ENCODE peak calls at places on chromosomes 4 and X, in six cellular contexts. B is H1, M is IMR-90, K is neuronal stem cell, Q is H9, G is trophoblast cell. X is an unnamed sample.

GRCh38 chr4:10951306-10951705 is 266.7 kb upstream of the CLNK start:
- DNase-seq in B (no peak), M (no peak), K (no peak), Q (no peak), G (peak), X (peak)

GRCh38 chrX:109847257-109848187 is 114.5 kb upstream of the ACSL4 start:
- DNase-seq in B (no peak), M (peak), K (no peak), Q (no peak), G (peak), X (peak)

GRCh38 chr4:150547154-150547838 is 34.7 kb upstream of the MAB21L2 start:
- DNase-seq in B (no peak), M (no peak), K (peak), Q (no peak), G (no peak), X (no peak)

GRCh38 chrX:115268421-115268820 is 21.1 kb upstream of the LUZP4 start:
- DNase-seq in B (no peak), M (peak), K (no peak), Q (no peak), G (peak), X (no peak)

GRCh38 chrX:136227948-136228584 is 23.1 kb downstream of the MAP7D3 start:
- DNase-seq in B (no peak), M (peak), K (no peak), Q (no peak), G (no peak), X (no peak)

GRCh38 chr4:77922158-77923094 is 59.8 kb downstream of the MRPL1 start:
- DNase-seq in B (no peak), M (peak), K (no peak), Q (no peak), G (peak), X (no peak)

GRCh38 chr4:56435001-56435747 is at the start of gene PPAT:
- DNase-seq in B (peak), M (peak), K (peak), Q (peak), G (peak), X (peak)

GRCh38 chr4:37662861-37663390 is 23.2 kb downstream of the RELL1 start:
- DNase-seq in B (no peak), M (peak), K (no peak), Q (no peak), G (no peak), X (peak)

GRCh38 chr4:159926871-159927270 is 824.0 kb downstream of the RAPGEF2 start:
- DNase-seq in B (no peak), M (no peak), K (no peak), Q (no peak), G (no peak), X (no peak)

GRCh38 chr4:79225360-79225759 is 100.5 kb downstream of the NAA11 start:
- DNase-seq in B (no peak), M (no peak), K (no peak), Q (no peak), G (no peak), X (no peak)

GRCh38 chr4:56674984-56675383 is 6.1 kb downstream of the HOPX start:
- DNase-seq in B (no peak), M (no peak), K (no peak), Q (no peak), G (no peak), X (no peak)

GRCh38 chr4:5754529-5754881 is 43.5 kb downstream of the EVC start:
- DNase-seq in B (no peak), M (no peak), K (no peak), Q (no peak), G (no peak), X (no peak)

GRCh38 chrX:76555816-76556215 is 128.3 kb downstream of the MAGEE1 start:
- DNase-seq in B (peak), M (peak), K (peak), Q (peak), G (peak), X (no peak)

GRCh38 chr4:141350122-141350904 is 129.6 kb downstream of the ZNF330 start:
- DNase-seq in B (no peak), M (peak), K (no peak), Q (no peak), G (no peak), X (peak)

GRCh38 chr4:1668488-1668840 is 15.6 kb downstream of the FAM53A start:
- DNase-seq in B (no peak), M (no peak), K (no peak), Q (peak), G (no peak), X (no peak)

GRCh38 chrX:120036704-120037103 is 40.8 kb downstream of the RHOXF2B start:
- DNase-seq in B (no peak), M (no peak), K (no peak), Q (no peak), G (no peak), X (no peak)

GRCh38 chr4:89338206-89338605 is 30.6 kb upstream of the GPRIN3 start:
- DNase-seq in B (no peak), M (no peak), K (no peak), Q (no peak), G (no peak), X (no peak)

GRCh38 chr4:25723409-25723808 is 67.8 kb downstream of the SLC34A2 start:
- DNase-seq in B (no peak), M (peak), K (no peak), Q (no peak), G (peak), X (no peak)

GRCh38 chr4:90120037-90120436 is 7.2 kb upstream of the CCSER1 start:
- DNase-seq in B (no peak), M (no peak), K (no peak), Q (no peak), G (peak), X (no peak)

GRCh38 chr4:119020158-119020557 is 115.5 kb upstream of the MYOZ2 start:
- DNase-seq in B (no peak), M (peak), K (no peak), Q (no peak), G (no peak), X (peak)

GRCh38 chr4:94457692-94458106 is 6.0 kb downstream of the PDLIM5 start:
- DNase-seq in B (no peak), M (no peak), K (peak), Q (no peak), G (no peak), X (peak)

GRCh38 chrX:41180194-41180902 is 95.1 kb downstream of the USP9X start:
- DNase-seq in B (no peak), M (peak), K (no peak), Q (peak), G (peak), X (peak)

GRCh38 chr4:4995103-4995761 is 24.0 kb downstream of the CYTL1 start:
- DNase-seq in B (peak), M (peak), K (peak), Q (peak), G (peak), X (peak)

GRCh38 chr4:95540227-95540626 is 8.5 kb downstream of the UNC5C start:
- DNase-seq in B (no peak), M (no peak), K (no peak), Q (no peak), G (no peak), X (peak)

DNA sequence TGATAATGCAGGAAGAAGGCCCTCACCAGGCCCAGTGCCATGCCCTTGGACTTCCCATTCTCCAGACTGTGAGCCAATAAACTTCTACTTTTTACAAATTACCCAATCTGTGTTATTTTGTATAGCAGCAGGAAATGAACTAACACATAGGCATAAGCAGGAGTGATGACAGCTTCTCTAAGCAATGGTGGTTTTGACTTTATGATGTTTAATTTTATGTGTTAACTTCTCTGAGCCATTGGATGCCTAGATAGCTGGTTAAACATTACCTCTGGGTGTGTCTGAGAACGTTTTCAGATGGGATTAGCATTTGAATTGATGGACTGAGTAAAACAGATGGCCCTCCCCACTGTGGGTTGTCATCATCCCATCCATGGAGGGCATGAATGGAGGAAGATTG is 13.8 kb upstream of the PDLIM3 start:
- DNase-seq in B (no peak), M (no peak), K (no peak), Q (no peak), G (no peak), X (no peak)
- H4K91ac ChIP-seq in B (no peak), M (no peak), K (no peak), Q (no peak), G (no peak), X (no peak)

GRCh38 chrX:70032797-70033196 is 16.9 kb downstream of the AWAT2 start:
- DNase-seq in B (no peak), M (no peak), K (no peak), Q (no peak), G (no peak), X (no peak)
- H2AFZ ChIP-seq in B (no peak), M (no peak), K (no peak), Q (no peak), G (no peak), X (no peak)

DNA sequence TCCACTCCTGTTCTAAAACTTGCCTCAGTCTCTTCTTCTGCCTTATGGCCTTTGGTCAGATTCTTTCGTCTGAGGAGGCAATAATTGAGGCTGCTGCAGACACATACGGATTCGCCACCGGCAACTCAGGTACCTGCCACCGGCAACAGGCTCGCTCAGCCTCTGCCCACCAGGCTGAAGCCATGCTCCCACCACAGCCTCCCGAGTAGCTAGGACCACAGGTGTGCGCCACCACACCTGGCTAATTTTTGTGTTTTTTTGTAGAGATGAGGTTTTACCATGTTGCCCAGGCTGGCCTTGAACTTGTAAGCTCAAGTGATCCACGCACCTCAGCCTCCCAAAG is 26.6 kb downstream of the TNIP2 start:
- DNase-seq in B (no peak), M (no peak), K (no peak), Q (no peak), G (no peak), X (no peak)
- H4K91ac ChIP-seq in B (no peak), M (no peak), K (no peak), Q (no peak), G (no peak), X (no peak)

GRCh38 chrX:11386001-11386523 is 92.8 kb downstream of the AMELX start:
- DNase-seq in B (no peak), M (peak), K (no peak), Q (no peak), G (peak), X (peak)
- H2AFZ ChIP-seq in B (no peak), M (peak), K (no peak), Q (no peak), G (no peak), X (no peak)